ENCODE peak calls at places on chromosomes 4 and X, in six cellular contexts. Z, R, U, T, Y and I are unnamed samples.

GRCh38 chr4:74805601-74806000 is 11.3 kb upstream of the BTC start:
- ATAC-seq in Z (peak; percentile 76), R (peak; percentile 26), U (no peak), T (no peak), Y (peak; percentile 54), I (no peak)

GRCh38 chrX:78922754-78923153 is 22.4 kb upstream of the P2RY10 start:
- ATAC-seq in Z (no peak), R (no peak), U (no peak), T (peak; percentile 57), Y (no peak), I (no peak)

GRCh38 chr4:186807809-186808634 is 84.4 kb upstream of the FAT1 start:
- ATAC-seq in Z (no peak), R (no peak), U (peak; percentile 85), T (no peak), Y (no peak), I (no peak)

GRCh38 chr4:119729815-119730643 is 101.4 kb upstream of the PDE5A start:
- ATAC-seq in Z (peak; percentile 96), R (no peak), U (no peak), T (no peak), Y (peak; percentile 95), I (no peak)

GRCh38 chr4:76219299-76220055 is 5.9 kb upstream of the SCARB2 start:
- ATAC-seq in Z (peak; percentile 56), R (no peak), U (no peak), T (no peak), Y (peak; percentile 60), I (peak; percentile 83)

GRCh38 chr4:83846193-83846830 is 310.4 kb downstream of the GPAT3 start:
- ATAC-seq in Z (no peak), R (no peak), U (no peak), T (no peak), Y (no peak), I (no peak)

GRCh38 chr4:22672519-22672918 is 20.2 kb upstream of the GBA3 start:
- ATAC-seq in Z (no peak), R (no peak), U (no peak), T (peak; percentile 20), Y (no peak), I (no peak)

GRCh38 chr4:10303291-10303690 is 153.9 kb downstream of the ZNF518B start:
- ATAC-seq in Z (no peak), R (peak; percentile 53), U (peak; percentile 50), T (no peak), Y (no peak), I (no peak)

GRCh38 chr4:144509088-144509854 is 136.7 kb upstream of the HHIP start:
- ATAC-seq in Z (no peak), R (no peak), U (no peak), T (no peak), Y (no peak), I (no peak)

GRCh38 chr4:25030283-25031076 is at the start of gene LGI2:
- ATAC-seq in Z (peak; percentile 61), R (no peak), U (no peak), T (no peak), Y (peak; percentile 60), I (peak; percentile 72)

GRCh38 chr4:182874946-182875345 is 42.2 kb downstream of the DCTD start:
- ATAC-seq in Z (no peak), R (no peak), U (no peak), T (no peak), Y (no peak), I (no peak)

GRCh38 chrX:71081348-71082148 is 13.4 kb upstream of the SNX12 start:
- ATAC-seq in Z (peak; percentile 54), R (no peak), U (peak; percentile 59), T (peak; percentile 24), Y (peak; percentile 97), I (no peak)

GRCh38 chrX:11663875-11664210 is 1.9 kb downstream of the ARHGAP6 start:
- ATAC-seq in Z (no peak), R (no peak), U (no peak), T (no peak), Y (no peak), I (no peak)

GRCh38 chr4:13642576-13642975 is 15.1 kb upstream of the BOD1L1 start:
- ATAC-seq in Z (no peak), R (no peak), U (no peak), T (no peak), Y (no peak), I (no peak)

GRCh38 chr4:83731609-83732008 is 195.7 kb downstream of the GPAT3 start:
- ATAC-seq in Z (no peak), R (no peak), U (no peak), T (no peak), Y (no peak), I (no peak)

GRCh38 chr4:56241500-56241899 is 145.8 kb downstream of the AASDH start:
- ATAC-seq in Z (no peak), R (no peak), U (no peak), T (no peak), Y (peak; percentile 82), I (no peak)

GRCh38 chrX:72295745-72296144 is 10.0 kb downstream of the CITED1 start:
- ATAC-seq in Z (no peak), R (no peak), U (no peak), T (no peak), Y (no peak), I (no peak)

GRCh38 chr4:137623013-137623412 is 90.7 kb upstream of the PCDH18 start:
- ATAC-seq in Z (no peak), R (no peak), U (no peak), T (peak; percentile 92), Y (peak; percentile 70), I (no peak)

GRCh38 chrX:3143043-3143799 is 102.0 kb downstream of the ARSF start:
- ATAC-seq in Z (no peak), R (no peak), U (peak; percentile 94), T (no peak), Y (peak; percentile 44), I (no peak)

GRCh38 chr4:21656832-21657231 is 291.7 kb downstream of the KCNIP4 start:
- ATAC-seq in Z (no peak), R (no peak), U (no peak), T (no peak), Y (no peak), I (no peak)

GRCh38 chrX:133085785-133086184 is 11.1 kb downstream of the USP26 start:
- ATAC-seq in Z (no peak), R (no peak), U (no peak), T (no peak), Y (no peak), I (no peak)

GRCh38 chr4:1365271-1366178 is 18.5 kb downstream of the UVSSA start:
- ATAC-seq in Z (no peak), R (peak; percentile 80), U (peak; percentile 61), T (no peak), Y (no peak), I (no peak)

GRCh38 chrX:13694983-13695382 is 6.1 kb downstream of the RAB9A start:
- ATAC-seq in Z (no peak), R (no peak), U (no peak), T (no peak), Y (no peak), I (no peak)

GRCh38 chr4:83019794-83020497 is 9.3 kb upstream of the LIN54 start:
- ATAC-seq in Z (no peak), R (no peak), U (peak; percentile 92), T (peak; percentile 85), Y (no peak), I (no peak)

GRCh38 chr4:83585982-83586508 is 50.1 kb downstream of the GPAT3 start:
- ATAC-seq in Z (no peak), R (no peak), U (peak; percentile 77), T (no peak), Y (no peak), I (no peak)

GRCh38 chr4:128572778-128573241 is 236.7 kb upstream of the JADE1 start:
- ATAC-seq in Z (no peak), R (no peak), U (no peak), T (no peak), Y (no peak), I (no peak)

GRCh38 chr4:128573781-128574508 is 235.6 kb upstream of the JADE1 start:
- ATAC-seq in Z (peak; percentile 95), R (peak; percentile 77), U (no peak), T (no peak), Y (peak; percentile 90), I (no peak)

GRCh38 chr4:128570380-128570779 is 239.1 kb upstream of the JADE1 start:
- ATAC-seq in Z (no peak), R (peak; percentile 15), U (peak; percentile 50), T (no peak), Y (no peak), I (peak; percentile 73)

GRCh38 chr4:128574706-128575105 is 234.8 kb upstream of the JADE1 start:
- ATAC-seq in Z (peak; percentile 70), R (peak; percentile 54), U (peak; percentile 96), T (peak; percentile 99), Y (peak; percentile 86), I (no peak)

GRCh38 chr4:128571747-128572146 is 237.8 kb upstream of the JADE1 start:
- ATAC-seq in Z (no peak), R (no peak), U (no peak), T (no peak), Y (no peak), I (peak; percentile 77)
- TF ChIP-seq EP300 in Z (peak; percentile 66), R (peak; percentile 43), U (no peak), T (no peak), Y (no peak), I (no peak)

DNA sequence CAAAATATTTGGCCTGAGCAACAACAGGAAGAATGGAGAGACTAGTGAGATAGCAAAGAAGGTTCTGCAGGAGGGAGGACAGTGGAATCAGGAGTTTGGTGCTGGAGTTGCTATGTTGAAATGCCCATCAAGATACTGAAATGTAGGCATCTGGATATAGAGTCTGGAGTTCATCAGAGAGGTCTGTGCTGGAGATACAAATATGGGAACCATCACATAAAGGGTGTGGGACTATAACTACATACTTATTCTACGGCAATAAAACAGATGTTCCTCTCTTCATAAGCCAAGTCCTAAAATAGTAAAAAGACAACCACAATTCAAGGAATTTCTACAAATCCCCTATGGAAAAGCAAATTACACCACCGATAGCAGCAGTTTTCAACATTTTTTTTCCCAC is 1.7 kb downstream of the MED14 start:
- ATAC-seq in Z (no peak), R (no peak), U (no peak), T (no peak), Y (no peak), I (no peak)
- H3K4me3 ChIP-seq in Z (no peak overlapping the region), R (no peak overlapping the region), U (peak overlapping the region; percentile 80), T (peak overlapping the region; percentile 86), Y (no peak overlapping the region), I (peak overlapping the region; percentile 76)

DNA sequence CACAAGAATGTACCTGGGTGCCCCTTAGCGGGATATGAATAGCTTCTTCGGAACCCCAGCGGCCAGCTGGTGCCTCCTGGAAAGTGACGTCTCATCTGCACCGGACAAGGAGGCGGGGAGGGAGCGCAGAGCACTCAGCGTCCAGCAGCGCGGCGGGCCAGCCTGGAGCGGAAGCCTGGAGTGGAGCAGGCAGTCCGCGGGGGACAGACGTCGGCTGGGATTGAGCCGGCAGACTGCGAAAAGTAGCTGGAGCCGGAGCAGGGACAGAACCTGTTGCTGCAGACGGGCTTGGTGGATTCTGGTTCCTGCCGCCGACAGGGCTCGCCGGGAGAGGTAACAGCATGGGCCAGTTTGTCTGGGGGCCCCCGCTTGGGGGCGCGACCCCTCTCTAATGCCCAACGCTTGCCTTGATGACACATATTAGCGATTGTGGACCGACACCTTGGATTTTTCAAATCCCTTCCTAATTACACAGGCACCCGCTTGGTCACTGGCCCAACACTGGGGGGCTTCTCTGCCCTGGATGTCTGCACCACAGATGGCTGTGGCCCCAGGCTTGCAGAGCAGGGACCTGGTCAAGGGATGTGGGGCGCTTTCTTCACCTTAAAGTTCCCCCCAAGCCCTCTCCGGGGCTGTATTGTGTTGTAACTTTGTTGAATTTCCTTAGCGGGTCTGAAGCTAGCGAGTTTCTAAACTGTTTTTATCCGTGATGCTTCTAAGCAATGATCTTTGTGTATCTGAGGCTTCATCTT is at the start of gene NPFFR2:
- ATAC-seq in Z (no peak), R (peak; percentile 66), U (peak; percentile 76), T (no peak), Y (peak; percentile 67), I (peak; percentile 57)
- TF ChIP-seq CTCF in Z (no peak), R (no peak), U (no peak), T (no peak), Y (no peak), I (no peak)

GRCh38 chrX:2134782-2135181 is 366.0 kb downstream of the DHRSX start:
- ATAC-seq in Z (no peak), R (no peak), U (no peak), T (no peak), Y (no peak), I (no peak)
- TF ChIP-seq EP300 in Z (no peak), R (no peak), U (no peak), T (no peak), Y (no peak), I (no peak)